ENCODE peak calls at places on chromosomes 2 and 18, in eight cellular contexts. O is fibroblast of lung; I is LoVo; L is activated CD8-positive, alpha-beta memory T cell treated with anti-CD3 and anti-CD28 coated beads, Interleukin-2, amount 10 ng/mL, durations not matched to agents 7 days and 5 days; B is H54; V is nephron progenitor cell; A is head of caudate nucleus; K is OCI-LY7. H is an unnamed sample.

GRCh38 chr2:230225486-230225885 is at the start of gene SP140:
- DNase-seq in O (no peak), I (no peak), L (peak), B (no peak), V (no peak), A (peak), K (peak), H (no peak)

GRCh38 chr2:238509151-238509820 is 82.6 kb downstream of the ASB1 start:
- DNase-seq in O (peak), I (no peak), L (no peak), B (no peak), V (no peak), A (no peak), K (no peak), H (no peak)

GRCh38 chr2:173171924-173172643 is 96.4 kb downstream of the MAP3K20 start:
- DNase-seq in O (peak), I (no peak), L (no peak), B (no peak), V (no peak), A (no peak), K (no peak), H (no peak)

GRCh38 chr2:2663401-2664036 is 332.4 kb upstream of the MYT1L start:
- DNase-seq in O (peak), I (no peak), L (no peak), B (no peak), V (no peak), A (no peak), K (no peak), H (peak)

GRCh38 chr2:150470435-150470834 is 17.0 kb downstream of the RND3 start:
- DNase-seq in O (no peak), I (no peak), L (no peak), B (no peak), V (no peak), A (no peak), K (no peak), H (peak)

GRCh38 chr2:239750045-239750835 is 274.9 kb downstream of the NDUFA10 start:
- DNase-seq in O (no peak), I (no peak), L (no peak), B (no peak), V (no peak), A (no peak), K (no peak), H (no peak)

GRCh38 chr2:187544371-187545080 is 9.7 kb downstream of the TFPI start:
- DNase-seq in O (peak), I (peak), L (no peak), B (no peak), V (no peak), A (no peak), K (no peak), H (peak)

GRCh38 chr18:45006934-45007333 is 326.2 kb downstream of the SETBP1 start:
- DNase-seq in O (peak), I (no peak), L (no peak), B (no peak), V (no peak), A (no peak), K (no peak), H (no peak)

GRCh38 chr2:236928353-236929153 is 157.1 kb upstream of the COPS8 start:
- DNase-seq in O (no peak), I (no peak), L (no peak), B (no peak), V (no peak), A (no peak), K (peak), H (no peak)

GRCh38 chr2:43605079-43605655 is 9.3 kb upstream of the THADA start:
- DNase-seq in O (peak), I (peak), L (peak), B (no peak), V (peak), A (peak), K (peak), H (peak)

GRCh38 chr2:61443342-61444041 is 27.4 kb downstream of the USP34 start:
- DNase-seq in O (no peak), I (peak), L (no peak), B (no peak), V (no peak), A (no peak), K (peak), H (peak)

GRCh38 chr2:15940661-15941482 is 522 bp downstream of the MYCN start:
- DNase-seq in O (no peak), I (no peak), L (no peak), B (no peak), V (peak), A (peak), K (no peak), H (no peak)

GRCh38 chr2:53127061-53127650 is 640.4 kb upstream of the CHAC2 start:
- DNase-seq in O (no peak), I (peak), L (no peak), B (no peak), V (no peak), A (no peak), K (no peak), H (no peak)